ENCODE peak calls at places on chromosomes 2 and 18, in eight cellular contexts. C is neural progenitor cell, X is keratinocyte, E is neuronal stem cell, L is astrocyte, F is GM23248, P is K562, R is IMR-90. W is an unnamed sample.

GRCh38 chr2:54579682-54580349 is 123.7 kb downstream of the SPTBN1 start:
- DNase-seq in L (no peak), P (no peak), F (no peak), E (no peak), C (no peak), X (no peak), R (no peak), W (no peak)

GRCh38 chr2:101047075-101047766 is 45.1 kb downstream of the RPL31 start:
- DNase-seq in F (peak; percentile 14), P (no peak), L (peak; percentile 29), R (no peak), X (peak; percentile 33), C (no peak), E (no peak), W (peak; percentile 83)

GRCh38 chr2:175414872-175415487 is 233.5 kb upstream of the ATP5MC3 start:
- DNase-seq in R (peak; percentile 54), X (no peak), L (peak; percentile 31), C (peak; percentile 72), E (peak; percentile 49), P (peak; percentile 54), F (peak; percentile 67), W (no peak)

GRCh38 chr2:39838589-39838988 is 59.5 kb upstream of the THUMPD2 start:
- DNase-seq in X (no peak), E (no peak), L (no peak), P (peak; percentile 28), F (no peak), R (no peak), C (no peak), W (peak; percentile 41)

GRCh38 chr2:990970-991369 is 40.3 kb downstream of the SNTG2 start:
- DNase-seq in F (no peak), E (no peak), X (no peak), P (no peak), R (no peak), L (no peak), C (no peak), W (no peak)

GRCh38 chr2:138267161-138267901 is 234.2 kb upstream of the SPOPL start:
- DNase-seq in P (no peak), C (no peak), X (peak; percentile 26), E (no peak), L (peak; percentile 81), F (peak; percentile 73), R (peak; percentile 88), W (no peak)

GRCh38 chr18:41593276-41593675 is 361.8 kb upstream of the PIK3C3 start:
- DNase-seq in X (no peak), C (no peak), E (no peak), F (no peak), R (no peak), L (peak; percentile 0), P (no peak), W (no peak)

GRCh38 chr2:36741188-36741587 is 44.7 kb downstream of the VIT start:
- DNase-seq in C (no peak), P (no peak), F (no peak), X (no peak), L (no peak), E (no peak), R (no peak), W (no peak)

GRCh38 chr2:238081150-238081549 is 19.0 kb upstream of the ESPNL start:
- DNase-seq in P (no peak), E (no peak), R (no peak), F (no peak), C (no peak), X (no peak), L (no peak), W (no peak)

GRCh38 chr18:10965104-10965503 is 184.3 kb downstream of the PIEZO2 start:
- DNase-seq in X (no peak), E (no peak), L (no peak), C (no peak), P (no peak), F (peak; percentile 23), R (peak; percentile 6), W (no peak)

GRCh38 chr2:202817771-202818170 is 53.8 kb downstream of the ICA1L start:
- DNase-seq in R (no peak), F (no peak), L (no peak), X (no peak), E (no peak), C (no peak), P (no peak), W (no peak)

DNA sequence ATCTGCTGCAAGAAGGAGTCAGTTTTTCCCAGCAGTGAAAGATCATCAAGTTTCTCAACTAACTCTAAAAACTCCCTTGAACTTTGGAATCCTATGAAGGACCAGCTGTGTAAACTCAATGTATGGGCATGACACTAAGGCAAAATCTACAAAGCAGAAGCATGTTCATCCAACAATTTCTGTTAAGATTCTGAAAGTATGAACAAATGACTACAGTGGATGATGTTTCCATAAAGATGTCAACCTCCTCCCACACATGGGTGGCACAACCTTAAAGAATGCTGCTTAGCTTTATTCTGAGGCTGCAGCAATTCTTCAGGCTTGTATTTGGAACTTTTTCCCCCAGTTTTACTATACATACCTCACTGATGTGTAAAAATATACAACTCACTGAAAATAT is 47.2 kb downstream of the WDR33 start:
- DNase-seq in C (no peak), L (peak; percentile 35), F (peak; percentile 83), R (peak; percentile 93), X (no peak), E (no peak), P (no peak), W (no peak)
- H3K9ac ChIP-seq in C (no peak overlapping the region), L (no peak overlapping the region), F (peak overlapping the region; percentile 74), R (no peak overlapping the region), X (no peak overlapping the region), E (no peak overlapping the region), P (no peak overlapping the region), W (no peak overlapping the region)

DNA sequence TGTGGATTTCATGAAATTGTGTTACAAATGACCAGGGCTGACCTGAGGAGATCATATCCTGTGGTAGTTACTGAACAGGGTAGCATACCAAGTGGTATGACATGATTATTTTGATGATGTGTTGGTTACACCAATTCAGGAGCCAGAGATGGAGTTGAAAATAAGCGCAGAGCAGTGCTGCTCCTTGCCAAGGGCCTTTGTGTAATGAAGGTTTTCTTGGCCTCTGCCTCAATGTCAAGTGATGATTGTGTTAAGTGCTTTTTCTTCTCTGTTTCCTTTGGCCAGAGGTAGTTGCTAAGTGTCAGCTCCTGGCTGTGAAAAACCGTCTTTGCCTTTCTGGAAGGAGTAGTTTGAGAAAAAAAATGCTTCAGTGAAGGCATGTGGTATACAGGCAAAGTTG is 131.2 kb downstream of the CERS6 start:
- DNase-seq in C (no peak), P (no peak), F (no peak), E (no peak), X (no peak), R (no peak), L (peak; percentile 58), W (no peak)
- H3K27ac ChIP-seq in C (no peak overlapping the region), P (no peak overlapping the region), F (no peak overlapping the region), E (no peak overlapping the region), X (no peak overlapping the region), R (no peak overlapping the region), L (no peak overlapping the region), W (no peak overlapping the region)

GRCh38 chr18:50970006-50970405 is 2.2 kb downstream of the ELAC1 start:
- DNase-seq in P (no peak), R (no peak), E (no peak), L (no peak), X (no peak), F (no peak), C (no peak), W (no peak)
- H3K4me3 ChIP-seq in P (no peak overlapping the region), R (no peak overlapping the region), E (no peak overlapping the region), L (no peak overlapping the region), X (no peak overlapping the region), F (no peak overlapping the region), C (no peak overlapping the region), W (no peak overlapping the region)

GRCh38 chr2:98649135-98649991 is 41.0 kb downstream of the UNC50 start:
- DNase-seq in P (peak; percentile 42), C (peak; percentile 86), F (peak; percentile 75), X (peak; percentile 66), R (peak; percentile 71), E (peak; percentile 81), L (peak; percentile 34), W (peak; percentile 75)
- H3K9ac ChIP-seq in P (no peak overlapping the region), C (no peak overlapping the region), F (no peak overlapping the region), X (no peak overlapping the region), R (no peak overlapping the region), E (no peak overlapping the region), L (no peak overlapping the region), W (no peak overlapping the region)

DNA sequence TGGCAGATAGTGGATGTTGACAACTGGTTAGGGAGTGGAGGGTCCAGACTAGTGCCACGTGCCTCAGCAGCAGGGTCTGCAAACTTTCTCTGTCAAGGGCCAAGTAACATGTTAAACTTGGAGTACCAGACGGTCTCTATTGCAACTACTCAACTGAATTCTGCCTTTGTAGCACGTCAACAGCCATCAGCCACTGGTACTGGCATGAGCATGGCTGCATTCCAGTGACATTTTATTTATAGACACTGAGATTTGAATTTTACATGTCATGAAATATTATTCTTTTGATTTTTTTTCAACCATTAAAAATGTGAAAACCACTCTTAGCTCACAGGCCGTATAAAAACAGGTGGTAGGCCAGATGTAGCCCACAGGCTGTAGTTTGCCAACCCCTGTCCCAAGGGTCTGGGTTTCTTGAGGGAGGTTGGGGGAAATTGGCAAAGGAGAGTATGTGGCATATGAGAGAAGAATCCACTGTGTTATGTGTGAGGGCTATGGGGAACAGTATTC is 199.7 kb downstream of the TPGS2 start:
- DNase-seq in E (no peak), X (no peak), R (no peak), C (no peak), F (no peak), L (no peak), P (no peak), W (no peak)
- H3K27ac ChIP-seq in E (no peak overlapping the region), X (no peak overlapping the region), R (peak overlapping the region; percentile 66), C (no peak overlapping the region), F (peak overlapping the region; percentile 85), L (no peak overlapping the region), P (no peak overlapping the region), W (no peak overlapping the region)

DNA sequence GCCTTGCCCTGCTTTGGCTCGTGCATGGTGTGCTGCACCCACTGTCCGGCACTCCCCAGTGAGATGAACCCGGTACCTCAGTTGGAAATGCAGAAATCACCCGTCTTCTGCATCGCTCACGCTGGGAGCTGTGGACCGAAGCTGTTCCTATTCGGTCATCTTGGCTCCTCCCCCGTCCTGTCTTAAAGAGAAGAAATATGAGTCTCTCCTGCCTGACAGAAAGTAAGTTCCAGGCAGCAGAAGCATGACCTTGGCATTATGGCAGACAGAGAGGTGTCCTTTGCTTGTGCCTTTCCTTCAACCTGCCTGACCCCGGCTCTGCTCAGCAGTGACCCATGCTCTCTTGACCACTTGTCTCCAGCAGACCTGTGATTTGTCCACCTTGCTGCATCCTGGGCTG is 62.5 kb upstream of the CYP1B1 start:
- DNase-seq in C (no peak), X (no peak), E (no peak), P (no peak), L (no peak), F (no peak), R (no peak), W (no peak)
- H3K4me3 ChIP-seq in C (no peak overlapping the region), X (no peak overlapping the region), E (no peak overlapping the region), P (no peak overlapping the region), L (no peak overlapping the region), F (no peak overlapping the region), R (no peak overlapping the region), W (no peak overlapping the region)